ENCODE peak calls at places on chromosomes 5 and 9, in ten cellular contexts. W, K, O, R, Y, L, X, F, B and J are unnamed samples.

GRCh38 chr5:54985301-54986268 is at the start of gene ESM1:
- DNase-seq in F (peak; percentile 61), R (no peak), B (no peak), X (peak; percentile 3), Y (no peak), L (peak; percentile 87), W (peak; percentile 83), K (no peak), O (no peak), J (no peak)

GRCh38 chr5:93585753-93586385 is 2.8 kb downstream of the NR2F1 start:
- DNase-seq in L (peak; percentile 45), Y (no peak), F (no peak), K (no peak), X (peak; percentile 0), O (no peak), B (no peak), W (peak; percentile 43), R (peak; percentile 51), J (no peak)

GRCh38 chr9:101706261-101706798 is 32.1 kb downstream of the GRIN3A start:
- DNase-seq in Y (no peak), K (no peak), O (no peak), X (peak; percentile 10), L (no peak), W (no peak), B (no peak), F (no peak), R (no peak), J (no peak)

GRCh38 chr9:33868430-33869000 is 51.6 kb downstream of the UBE2R2 start:
- DNase-seq in O (no peak), R (no peak), Y (no peak), L (peak; percentile 66), X (no peak), K (no peak), B (no peak), W (peak; percentile 79), F (no peak), J (no peak)

GRCh38 chr9:19513671-19514275 is 105.0 kb downstream of the ACER2 start:
- DNase-seq in B (no peak), W (no peak), X (no peak), O (no peak), K (no peak), F (no peak), L (no peak), R (no peak), Y (no peak), J (no peak)

GRCh38 chr9:130845901-130846381 is 10.9 kb downstream of the ABL1 start:
- DNase-seq in Y (no peak), O (no peak), X (no peak), L (peak; percentile 93), F (peak; percentile 15), K (no peak), R (peak; percentile 38), W (peak; percentile 81), B (no peak), J (no peak)

GRCh38 chr5:54703091-54703490 is 185.5 kb downstream of the SNX18 start:
- DNase-seq in B (peak; percentile 14), R (peak; percentile 56), O (peak; percentile 37), W (peak; percentile 96), L (peak; percentile 93), F (peak; percentile 81), X (no peak), K (peak; percentile 74), Y (no peak), J (no peak)

GRCh38 chr9:14317667-14318255 is 3.8 kb upstream of the NFIB start:
- DNase-seq in Y (no peak), F (no peak), B (no peak), X (no peak), L (no peak), K (no peak), O (no peak), R (no peak), W (no peak), J (no peak)

DNA sequence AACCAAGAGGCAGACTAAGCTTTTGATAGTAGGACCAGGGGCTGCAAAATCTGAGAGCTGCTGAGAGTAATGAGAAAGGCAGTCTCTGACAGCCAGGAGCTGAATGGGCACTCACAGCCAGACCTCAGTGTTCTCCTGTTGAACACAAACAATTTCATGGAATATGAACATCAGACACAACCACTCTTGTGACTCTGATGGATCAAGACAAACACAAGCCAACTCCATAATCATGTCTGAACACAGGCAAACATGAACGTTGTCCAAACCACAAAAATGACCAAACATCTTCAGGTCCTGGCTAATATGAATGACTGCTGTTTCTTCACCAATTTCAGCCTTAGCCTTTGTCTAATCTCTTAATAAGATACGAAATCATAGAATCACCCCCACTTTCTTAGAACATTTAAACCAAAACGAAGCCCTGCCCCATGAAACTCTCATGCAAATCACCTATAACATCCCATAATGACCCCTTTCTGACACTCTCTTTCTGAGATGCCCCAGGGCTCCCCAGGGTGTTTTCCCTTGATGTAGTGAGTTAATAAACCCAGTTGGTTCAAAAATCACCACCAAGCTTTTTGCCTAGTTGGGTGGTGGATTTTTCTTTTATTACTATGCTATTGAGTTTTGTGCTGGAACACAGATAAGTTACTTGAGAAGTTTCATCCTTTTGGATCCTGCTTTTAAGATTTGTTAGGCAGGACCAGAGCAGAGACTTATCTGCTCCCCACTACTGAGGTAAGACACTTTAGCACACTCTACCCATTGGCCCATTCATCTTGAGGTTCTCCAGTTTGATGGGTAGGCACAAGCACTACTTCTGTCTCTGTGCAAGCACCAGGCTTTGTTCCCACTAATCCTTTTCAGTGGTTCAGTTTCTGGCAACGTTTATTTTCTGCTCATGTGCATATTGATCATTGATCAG is 5.9 kb upstream of the ERAP2 start:
- DNase-seq in L (no peak), K (no peak), O (no peak), X (no peak), B (no peak), Y (no peak), F (peak; percentile 24), W (no peak), R (no peak), J (no peak)
- H3K4me1 ChIP-seq in L (no peaks in the 10 kb centered on the region), K (peaks cover under 1% of the 10 kb centered on the region), O (no peaks in the 10 kb centered on the region), X (peaks cover 15% of the 10 kb centered on the region), B (peaks cover 9% of the 10 kb centered on the region), Y (peaks cover 2% of the 10 kb centered on the region), F (peaks cover 7% of the 10 kb centered on the region), W (no peaks in the 10 kb centered on the region), R (peaks cover 33% of the 10 kb centered on the region), J (peaks cover 36% of the 10 kb centered on the region)

GRCh38 chr9:135950135-135950682 is 11.0 kb downstream of the UBAC1 start:
- DNase-seq in O (no peak), Y (no peak), W (no peak), R (no peak), L (no peak), B (no peak), X (no peak), K (no peak), F (no peak), J (no peak)

GRCh38 chr9:135947582-135947981 is 13.6 kb downstream of the UBAC1 start:
- DNase-seq in X (no peak), L (no peak), F (no peak), K (no peak), B (no peak), R (no peak), Y (no peak), O (no peak), W (no peak), J (no peak)

GRCh38 chr9:135949666-135950134 is 11.5 kb downstream of the UBAC1 start:
- DNase-seq in R (no peak), K (no peak), X (no peak), L (no peak), F (no peak), Y (no peak), O (no peak), B (no peak), W (no peak), J (no peak)

GRCh38 chr9:135948446-135948845 is 12.7 kb downstream of the UBAC1 start:
- DNase-seq in L (no peak), K (no peak), R (no peak), Y (no peak), F (no peak), O (no peak), W (no peak), X (no peak), B (no peak), J (no peak)

GRCh38 chr9:135948873-135949665 is 12.1 kb downstream of the UBAC1 start:
- DNase-seq in L (no peak), X (no peak), B (no peak), Y (no peak), R (no peak), W (no peak), K (no peak), F (no peak), O (no peak), J (no peak)
- H3K27ac ChIP-seq in L (no peak overlapping the region), X (no peak overlapping the region), B (no peak overlapping the region), Y (no peak overlapping the region), R (no peak overlapping the region), W (no peak overlapping the region), K (no peak overlapping the region), F (no peak overlapping the region), O (no peak overlapping the region), J (no peak overlapping the region)

DNA sequence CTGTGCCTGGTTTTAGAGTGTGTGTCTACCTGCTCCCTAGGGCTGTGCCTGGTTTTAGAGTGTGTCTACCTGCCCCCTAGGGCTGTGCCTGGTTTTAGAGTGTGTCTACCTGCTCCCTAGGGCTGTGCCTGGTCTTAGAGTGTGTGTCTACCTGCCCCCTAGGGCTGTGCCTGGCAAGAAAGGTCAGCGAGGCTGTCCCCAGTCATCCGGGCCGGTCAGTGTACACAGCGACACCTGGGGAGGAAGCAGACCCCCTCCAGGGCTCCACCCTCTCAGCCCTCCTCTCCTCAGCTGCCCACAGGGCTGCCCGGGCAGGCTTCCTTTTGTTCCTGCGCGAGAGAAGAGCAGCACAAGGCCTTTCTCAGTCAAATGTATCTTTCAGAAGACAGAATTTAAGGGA is 4.1 kb downstream of the NRARP start:
- DNase-seq in L (no peak), R (no peak), X (no peak), K (no peak), W (no peak), F (no peak), Y (no peak), O (no peak), B (no peak), J (no peak)
- H3K4me3 ChIP-seq in L (no peak overlapping the region), R (no peak overlapping the region), X (peak overlapping the region; percentile 94), K (no peak overlapping the region), W (no peak overlapping the region), F (no peak overlapping the region), Y (no peak overlapping the region), O (no peak overlapping the region), B (no peak overlapping the region), J (no peak overlapping the region)

GRCh38 chr9:98172604-98173003 is 19.8 kb downstream of the CORO2A start:
- DNase-seq in O (no peak), F (peak; percentile 70), R (peak; percentile 47), K (peak; percentile 93), L (peak; percentile 7), W (no peak), Y (no peak), X (peak; percentile 49), B (no peak), J (no peak)

GRCh38 chr9:98175013-98175679 is 17.3 kb downstream of the CORO2A start:
- DNase-seq in F (no peak), K (no peak), W (no peak), Y (no peak), L (no peak), X (no peak), B (peak; percentile 31), R (peak; percentile 36), O (no peak), J (no peak)

GRCh38 chr9:98173181-98173580 is 19.3 kb downstream of the CORO2A start:
- DNase-seq in W (no peak), B (no peak), L (no peak), R (no peak), Y (no peak), K (peak; percentile 19), O (no peak), X (no peak), F (no peak), J (no peak)

GRCh38 chr9:98176391-98177259 is 15.8 kb downstream of the CORO2A start:
- DNase-seq in L (no peak), Y (no peak), W (no peak), F (no peak), K (no peak), O (no peak), X (no peak), R (no peak), B (no peak), J (no peak)

GRCh38 chr9:98175762-98176161 is 16.7 kb downstream of the CORO2A start:
- DNase-seq in R (no peak), B (no peak), L (no peak), W (no peak), Y (no peak), F (no peak), X (no peak), K (no peak), O (no peak), J (no peak)
- H3K4me1 ChIP-seq in R (peaks cover 31% of the 10 kb centered on the region), B (peaks cover 21% of the 10 kb centered on the region), L (peaks cover 4% of the 10 kb centered on the region), W (no peaks in the 10 kb centered on the region), Y (no peaks in the 10 kb centered on the region), F (peaks cover 7% of the 10 kb centered on the region), X (peaks cover 29% of the 10 kb centered on the region), K (peaks cover 15% of the 10 kb centered on the region), O (no peaks in the 10 kb centered on the region), J (peaks cover 11% of the 10 kb centered on the region)